ENCODE peak calls at places on chromosome 10, in eight cellular contexts. K is occipital lobe; T is PC-9; I is stomach; C is B cell; Q is cardiac muscle cell; J is T-cell; H is activated T-cell treated with anti-CD3 and anti-CD28 coated beads, Interleukin-2, amount 50 U/mL, for 1 hour. W is an unnamed sample.

GRCh38 chr10:78457804-78458483 is 424.3 kb downstream of the RPS24 start:
- DNase-seq in K (no peak), T (no peak), I (no peak), C (no peak), Q (peak; percentile 94), J (no peak), H (no peak), W (no peak)

GRCh38 chr10:855079-855478 is 76.4 kb downstream of the LARP4B start:
- DNase-seq in K (no peak), T (no peak), I (no peak), C (no peak), Q (no peak), J (no peak), H (no peak), W (no peak)

GRCh38 chr10:105774351-105774750 is 1133.3 kb downstream of the SORCS3 start:
- DNase-seq in K (no peak), T (no peak), I (no peak), C (no peak), Q (no peak), J (no peak), H (no peak), W (no peak)

GRCh38 chr10:16116404-16117304 is 256.3 kb upstream of the MINDY3 start:
- DNase-seq in K (no peak), T (peak; percentile 1), I (no peak), C (no peak), Q (peak; percentile 18), J (no peak), H (no peak), W (no peak)

GRCh38 chr10:116744163-116744788 is 1.9 kb upstream of the HSPA12A start:
- DNase-seq in K (no peak), T (no peak), I (no peak), C (no peak), Q (no peak), J (no peak), H (no peak), W (no peak)

GRCh38 chr10:34514290-34514689 is 300.8 kb downstream of the PARD3 start:
- DNase-seq in K (no peak), T (no peak), I (no peak), C (no peak), Q (no peak), J (no peak), H (no peak), W (no peak)

GRCh38 chr10:114548662-114549061 is 109.4 kb downstream of the ABLIM1 start:
- DNase-seq in K (no peak), T (no peak), I (peak; percentile 80), C (no peak), Q (peak; percentile 81), J (no peak), H (no peak), W (peak; percentile 17)

GRCh38 chr10:96756111-96756903 is 36.0 kb upstream of the PIK3AP1 start:
- DNase-seq in K (no peak), T (no peak), I (no peak), C (no peak), Q (no peak), J (no peak), H (no peak), W (no peak)

GRCh38 chr10:77267703-77268630 is 369.6 kb downstream of the KCNMA1 start:
- DNase-seq in K (no peak), T (no peak), I (no peak), C (no peak), Q (no peak), J (no peak), H (no peak), W (no peak)

GRCh38 chr10:72000073-72001025 is 36.2 kb downstream of the CHST3 start:
- DNase-seq in K (no peak), T (no peak), I (peak; percentile 33), C (no peak), Q (no peak), J (no peak), H (no peak), W (no peak)

GRCh38 chr10:93541402-93542357 is 24.8 kb upstream of the FFAR4 start:
- DNase-seq in K (no peak), T (peak; percentile 44), I (peak; percentile 39), C (no peak), Q (peak; percentile 65), J (no peak), H (peak; percentile 24), W (no peak)

GRCh38 chr10:104546756-104547155 is 94.3 kb upstream of the SORCS3 start:
- DNase-seq in K (no peak), T (no peak), I (no peak), C (no peak), Q (no peak), J (no peak), H (no peak), W (no peak)